ENCODE peak calls at places on chromosomes 7 and 10, in four cellular contexts. F is endothelial cell, V is GM23338, T is GM12865. P is an unnamed sample.

GRCh38 chr7:127532151-127532550 is 53.2 kb downstream of the GCC1 start:
- DNase-seq in F (no peak), T (no peak), V (no peak), P (no peak)

GRCh38 chr10:71513454-71513853 is 116.7 kb downstream of the CDH23 start:
- DNase-seq in V (no peak), F (no peak), T (no peak), P (no peak)

GRCh38 chr10:129845081-129845823 is 118.8 kb downstream of the EBF3 start:
- DNase-seq in T (no peak), F (no peak), V (no peak), P (no peak)

GRCh38 chr7:117907058-117907633 is 33.9 kb upstream of the CTTNBP2 start:
- DNase-seq in F (no peak), T (no peak), V (peak), P (no peak)

GRCh38 chr10:77405771-77406241 is 231.8 kb downstream of the KCNMA1 start:
- DNase-seq in V (peak), F (peak), T (peak), P (peak)

GRCh38 chr10:121356187-121356586 is 242.1 kb downstream of the FGFR2 start:
- DNase-seq in T (no peak), V (no peak), F (no peak), P (no peak)

GRCh38 chr10:126500866-126501265 is 112.6 kb upstream of the ADAM12 start:
- DNase-seq in T (no peak), F (no peak), V (no peak), P (no peak)

GRCh38 chr7:542935-543789 is 23.5 kb upstream of the PDGFA start:
- DNase-seq in V (no peak), F (no peak), T (no peak), P (peak)

GRCh38 chr10:27449571-27449970 is 54.5 kb upstream of the RAB18 start:
- DNase-seq in T (no peak), V (no peak), F (no peak), P (no peak)

GRCh38 chr10:27448926-27449325 is 55.2 kb upstream of the RAB18 start:
- DNase-seq in T (no peak), F (no peak), V (peak), P (no peak)

GRCh38 chr10:27445070-27445469 is 59.0 kb upstream of the RAB18 start:
- DNase-seq in V (no peak), F (no peak), T (no peak), P (no peak)

GRCh38 chr10:27447540-27447939 is 56.6 kb upstream of the RAB18 start:
- DNase-seq in F (no peak), T (no peak), V (no peak), P (no peak)

DNA sequence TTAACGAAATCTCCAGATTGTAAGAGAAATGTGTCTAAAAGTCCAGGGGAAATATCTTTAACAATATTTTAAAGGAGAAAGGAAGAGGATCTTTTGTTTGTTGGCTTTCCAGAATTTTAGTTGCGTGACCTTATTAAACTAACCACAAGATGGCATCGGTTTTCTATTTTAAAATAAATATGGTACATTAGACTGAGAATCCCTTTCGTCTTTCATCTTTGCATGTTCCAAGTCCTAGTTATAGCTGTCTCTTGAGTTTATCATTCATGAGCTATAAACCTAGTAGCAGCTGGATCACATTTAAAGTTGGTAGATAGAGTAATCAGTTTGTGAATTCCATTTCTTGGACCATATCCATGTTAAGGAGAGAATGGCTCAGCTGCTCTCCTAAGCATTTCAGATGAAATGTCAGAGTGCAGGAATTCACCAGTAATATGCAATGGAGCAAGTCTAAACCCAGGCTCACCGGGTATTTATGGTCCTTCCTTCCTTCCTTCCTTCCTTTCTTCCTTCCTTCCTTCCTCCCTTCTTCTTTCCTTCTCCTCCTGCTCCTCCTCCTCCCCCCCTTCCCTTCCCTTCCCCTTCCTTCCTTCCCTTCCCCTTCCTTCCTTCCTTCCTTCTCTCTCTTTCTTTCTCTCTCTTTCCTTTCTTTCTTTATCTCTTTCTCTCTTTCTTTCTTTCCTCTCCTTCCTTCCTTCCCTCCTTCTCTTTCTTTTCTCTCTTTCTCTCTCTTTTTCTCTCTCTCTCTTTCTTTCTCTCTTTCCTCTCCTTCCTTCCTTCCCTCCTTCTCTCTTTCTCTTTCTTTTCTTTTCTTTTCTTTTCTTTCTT is 57.8 kb upstream of the RAB18 start:
- DNase-seq in V (peak), T (peak), F (no peak), P (no peak)
- TF ChIP-seq CTCF in V (peak), T (no peak), F (peak), P (no peak)

DNA sequence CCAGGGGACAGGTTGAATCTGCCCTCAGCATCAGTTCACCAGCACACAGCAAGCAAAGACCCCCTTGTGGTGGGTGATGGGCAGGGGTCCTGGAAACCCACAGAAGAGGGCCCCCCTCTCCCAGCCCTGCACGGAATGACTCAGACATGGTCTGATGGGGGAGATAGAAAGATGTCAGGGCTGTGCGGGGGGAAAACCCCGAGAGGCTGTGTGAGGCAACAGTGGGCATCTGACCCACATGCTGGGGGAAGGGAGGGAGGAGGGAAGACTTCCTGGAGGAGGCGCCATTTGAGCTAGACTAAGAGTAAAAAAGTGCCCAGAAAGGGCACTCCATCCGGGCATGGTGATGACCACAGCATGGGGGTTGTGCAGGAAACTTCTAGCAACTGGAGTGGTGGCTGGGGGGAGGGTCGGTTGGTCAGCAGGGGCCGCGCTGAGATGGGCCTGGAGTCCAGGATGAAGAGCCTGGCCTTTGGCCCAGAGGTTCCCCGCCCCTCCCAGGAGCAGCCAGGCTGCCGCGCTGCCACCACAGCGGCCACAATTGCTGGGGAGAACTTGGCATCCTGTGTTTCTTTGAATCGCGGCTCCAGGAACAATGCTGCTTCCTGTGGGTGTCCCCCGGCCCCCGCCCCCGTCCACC is 2.5 kb downstream of the LFNG start:
- DNase-seq in V (no peak), T (peak), F (peak), P (peak)
- TF ChIP-seq CTCF in V (no peak), T (no peak), F (peak), P (no peak)

DNA sequence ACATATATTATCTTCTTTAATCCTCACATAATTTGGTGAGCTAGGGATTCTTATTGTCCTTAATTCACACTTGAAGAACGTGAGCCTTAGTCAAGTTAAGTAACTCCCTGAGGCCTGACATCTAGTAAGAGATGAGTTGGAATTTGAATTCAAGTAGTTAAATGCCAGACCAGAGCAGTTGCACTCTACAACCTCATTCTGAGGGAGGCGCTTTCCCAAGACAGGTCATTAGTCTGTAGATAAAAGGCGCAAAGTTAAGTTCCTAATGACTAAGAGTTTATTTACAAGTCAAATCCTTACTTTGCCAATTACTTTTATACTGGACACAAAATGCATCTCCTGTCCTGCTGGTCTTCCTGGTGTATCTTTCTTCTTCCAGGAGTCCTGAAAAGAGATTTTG is 3.6 kb upstream of the EXOC6 start:
- DNase-seq in V (peak), T (no peak), F (no peak), P (no peak)
- TF ChIP-seq CTCF in V (peak), T (no peak), F (no peak), P (no peak)

GRCh38 chr10:33293081-33293480 is 41.4 kb downstream of the NRP1 start:
- DNase-seq in V (no peak), T (no peak), F (no peak), P (no peak)

GRCh38 chr10:33290286-33291052 is 44.0 kb downstream of the NRP1 start:
- DNase-seq in V (peak), T (no peak), F (no peak), P (peak)

GRCh38 chr10:33293531-33294170 is 40.8 kb downstream of the NRP1 start:
- DNase-seq in F (no peak), T (no peak), V (no peak), P (no peak)

GRCh38 chr10:33289776-33290175 is 44.7 kb downstream of the NRP1 start:
- DNase-seq in T (no peak), V (no peak), F (no peak), P (no peak)

GRCh38 chr10:33291053-33291592 is 43.3 kb downstream of the NRP1 start:
- DNase-seq in F (no peak), V (no peak), T (no peak), P (no peak)
- TF ChIP-seq CTCF in F (no peak), V (no peak), T (no peak), P (no peak)

GRCh38 chr10:54682554-54682953 is 118.5 kb downstream of the PCDH15 start:
- DNase-seq in F (no peak), T (no peak), V (no peak), P (no peak)

DNA sequence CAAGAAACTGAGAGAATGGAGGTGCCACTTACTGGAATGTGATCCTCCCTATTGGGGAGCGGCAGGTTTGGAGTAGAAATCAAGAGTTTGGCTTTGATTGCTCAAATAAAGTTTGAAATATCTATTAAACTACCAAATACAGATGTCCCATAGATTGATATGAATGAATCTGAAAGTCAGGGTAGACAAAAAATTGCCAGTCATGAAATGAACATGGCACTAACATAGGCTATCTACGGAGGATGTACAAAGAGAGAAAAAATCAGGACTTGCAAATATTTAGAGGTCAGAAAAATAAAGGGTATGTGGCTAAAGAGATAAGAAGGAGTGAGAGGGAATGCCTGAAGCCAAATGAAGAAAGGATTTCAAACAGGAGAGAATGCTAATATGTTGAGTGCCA is 119.9 kb downstream of the PCDH15 start:
- DNase-seq in T (no peak), V (no peak), F (no peak), P (no peak)
- TF ChIP-seq CTCF in T (no peak), V (no peak), F (no peak), P (no peak)

GRCh38 chr10:3467052-3467906 is 294.7 kb upstream of the PITRM1 start:
- DNase-seq in T (no peak), F (no peak), V (peak), P (peak)
- TF ChIP-seq CTCF in T (no peak), F (no peak), V (peak), P (peak)

GRCh38 chr7:12458520-12459131 is 55.0 kb upstream of the VWDE start:
- DNase-seq in T (peak), F (peak), V (peak), P (peak)
- TF ChIP-seq CTCF in T (peak), F (peak), V (peak), P (peak)

GRCh38 chr10:69096045-69096444 is 8.1 kb downstream of the SRGN start:
- DNase-seq in F (no peak), V (no peak), T (peak), P (no peak)

GRCh38 chr10:69092959-69093850 is 5.3 kb downstream of the SRGN start:
- DNase-seq in T (peak), V (peak), F (peak), P (peak)

GRCh38 chr10:69097729-69098128 is 9.8 kb downstream of the SRGN start:
- DNase-seq in F (no peak), V (no peak), T (no peak), P (no peak)

GRCh38 chr10:69090687-69091450 is 3.0 kb downstream of the SRGN start:
- DNase-seq in V (no peak), F (no peak), T (no peak), P (no peak)

DNA sequence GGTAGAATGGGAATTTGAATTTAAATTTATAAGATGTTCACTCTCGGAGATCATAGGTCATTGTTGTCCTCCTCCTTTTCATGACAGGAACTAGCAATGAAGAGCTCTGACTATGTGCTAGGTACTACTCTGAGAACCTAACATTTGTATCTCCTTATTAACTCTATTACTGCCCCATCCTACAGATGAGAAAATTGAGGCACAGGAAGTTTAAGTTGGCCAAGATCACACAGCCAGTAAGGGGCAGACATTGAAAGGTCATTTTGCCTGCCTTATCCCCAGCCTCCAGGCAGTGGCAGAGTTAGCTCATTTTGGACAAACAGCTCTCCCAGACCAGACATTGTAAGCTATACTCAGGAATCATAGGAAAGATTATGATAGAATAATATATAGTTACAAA is 6.0 kb downstream of the SRGN start:
- DNase-seq in V (no peak), T (no peak), F (no peak), P (no peak)
- TF ChIP-seq CTCF in V (peak), T (no peak), F (no peak), P (no peak)

P was measured in Calu3.